ENCODE peak calls at places on chromosomes 11 and 22, in six cellular contexts. X is A549, Y is H1, I is endothelial cell of umbilical vein, Z is K562, G is HepG2. H is an unnamed sample.

GRCh38 chr11:47797633-47798032 is 30.5 kb upstream of the FNBP4 start:
- DNase-seq in Y (no peak), X (no peak), I (peak; percentile 41), G (no peak), Z (no peak), H (no peak)

GRCh38 chr11:76823481-76824028 is 37.2 kb upstream of the ACER3 start:
- DNase-seq in Y (no peak), G (peak; percentile 31), I (peak; percentile 97), X (peak; percentile 91), Z (peak; percentile 79), H (no peak)

GRCh38 chr11:77003954-77004353 is 30.2 kb upstream of the B3GNT6 start:
- DNase-seq in Z (no peak), X (no peak), G (no peak), I (peak; percentile 17), Y (no peak), H (no peak)

GRCh38 chr11:128494418-128495332 is 92.7 kb downstream of the ETS1 start:
- DNase-seq in Z (no peak), X (no peak), I (no peak), G (no peak), Y (no peak), H (no peak)

GRCh38 chr11:19239039-19239438 is 1.7 kb downstream of the E2F8 start:
- DNase-seq in I (peak; percentile 41), X (no peak), Z (no peak), G (no peak), Y (no peak), H (no peak)

GRCh38 chr11:15969701-15970329 is 386.5 kb downstream of the SOX6 start:
- DNase-seq in Y (no peak), X (no peak), Z (no peak), G (no peak), I (no peak), H (no peak)

GRCh38 chr11:13698147-13698546 is 29.7 kb downstream of the FAR1 start:
- DNase-seq in Z (no peak), G (no peak), I (peak; percentile 27), Y (no peak), X (no peak), H (no peak)

GRCh38 chr22:38733329-38734202 is 22.2 kb downstream of the SUN2 start:
- DNase-seq in Y (no peak), X (peak; percentile 60), Z (peak; percentile 59), G (peak; percentile 16), I (peak; percentile 19), H (peak; percentile 72)

GRCh38 chr11:89405629-89406028 is 85.5 kb downstream of the NOX4 start:
- DNase-seq in Z (no peak), G (no peak), I (peak; percentile 59), Y (no peak), X (no peak), H (no peak)

GRCh38 chr22:42691440-42691839 is 29.2 kb downstream of the A4GALT start:
- DNase-seq in Y (no peak), I (no peak), G (no peak), Z (no peak), X (no peak), H (no peak)

GRCh38 chr22:22462813-22463567 is 45.6 kb downstream of the ZNF280B start:
- DNase-seq in I (peak; percentile 2), G (peak; percentile 6), X (no peak), Z (peak; percentile 77), Y (no peak), H (no peak)

GRCh38 chr22:38262051-38262795 is 10.6 kb downstream of the TMEM184B start:
- DNase-seq in X (no peak), I (peak; percentile 29), Y (no peak), G (peak; percentile 54), Z (peak; percentile 33), H (peak; percentile 78)

GRCh38 chr22:20783844-20784723 is 10.2 kb downstream of the SERPIND1 start:
- DNase-seq in Y (no peak), Z (peak; percentile 97), I (peak; percentile 85), X (peak; percentile 30), G (peak; percentile 70), H (peak; percentile 45)

GRCh38 chr11:120500414-120500936 is 11.1 kb upstream of the GRIK4 start:
- DNase-seq in Y (no peak), X (no peak), I (peak; percentile 10), Z (no peak), G (no peak), H (no peak)

GRCh38 chr11:91921974-91922373 is 302.6 kb upstream of the FAT3 start:
- DNase-seq in Y (no peak), I (peak; percentile 9), X (no peak), Z (no peak), G (no peak), H (no peak)

GRCh38 chr22:44096736-44097135 is 72.6 kb downstream of the PARVB start:
- DNase-seq in G (no peak), Y (no peak), X (no peak), Z (no peak), I (no peak), H (no peak)

GRCh38 chr11:63867511-63867910 is 28.6 kb downstream of the MARK2 start:
- DNase-seq in G (no peak), Y (no peak), Z (no peak), I (no peak), X (no peak), H (no peak)

GRCh38 chr11:119433369-119433749 is 10.4 kb upstream of the THY1 start:
- DNase-seq in Z (no peak), X (no peak), I (no peak), G (no peak), Y (no peak), H (no peak)

GRCh38 chr22:44680481-44680894 is 21.5 kb upstream of the PRR5 start:
- DNase-seq in Y (no peak), X (no peak), G (no peak), I (no peak), Z (no peak), H (no peak)

GRCh38 chr22:40504285-40505249 is 132.0 kb downstream of the MRTFA start:
- DNase-seq in Y (no peak), X (no peak), Z (no peak), I (no peak), G (no peak), H (no peak)

GRCh38 chr11:69010361-69010891 is 2.6 kb downstream of the MRGPRF start:
- DNase-seq in X (no peak), Z (no peak), G (no peak), I (no peak), Y (no peak), H (no peak)

GRCh38 chr11:69012092-69013008 is 696 bp downstream of the MRGPRF start:
- DNase-seq in Z (no peak), X (no peak), G (no peak), I (no peak), Y (no peak), H (no peak)

GRCh38 chr11:69009441-69010211 is 3.4 kb downstream of the MRGPRF start:
- DNase-seq in X (no peak), Y (no peak), Z (no peak), G (no peak), I (no peak), H (no peak)

GRCh38 chr11:69011624-69012091 is 1.4 kb downstream of the MRGPRF start:
- DNase-seq in Z (no peak), I (no peak), X (no peak), Y (no peak), G (no peak), H (no peak)

DNA sequence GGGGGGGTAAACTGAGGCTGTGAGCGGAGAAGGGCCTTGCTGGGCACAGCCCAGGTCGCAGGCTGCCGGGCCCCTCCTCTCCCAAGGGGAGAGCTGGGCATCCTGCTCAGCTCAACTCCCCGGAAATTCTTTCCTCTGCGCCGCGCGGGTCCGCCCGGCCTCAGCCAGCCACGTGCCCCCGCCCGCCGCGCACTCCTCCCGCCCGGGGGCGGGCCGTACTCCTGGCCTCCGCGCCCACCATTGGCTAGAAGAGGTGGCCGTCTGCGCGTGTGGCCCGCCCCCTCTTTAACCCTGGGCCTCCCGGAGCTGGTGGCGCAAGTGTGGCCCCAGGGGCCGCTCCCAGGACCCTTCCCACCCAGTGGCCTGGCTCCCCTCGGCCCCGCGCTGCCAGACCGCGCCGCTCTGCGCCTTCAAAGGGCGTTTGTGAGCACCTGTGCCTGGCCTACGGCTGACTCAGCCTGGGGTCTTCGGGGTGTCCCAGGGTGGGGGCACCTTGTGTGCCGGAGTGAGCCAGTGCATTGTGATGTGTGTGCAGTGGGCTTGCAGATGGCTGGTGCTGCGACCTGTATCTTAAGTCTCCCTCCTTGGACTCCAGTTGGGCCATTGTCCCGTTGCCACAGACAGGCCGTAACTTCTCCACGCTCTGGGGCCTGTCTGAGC is 2.0 kb downstream of the MRGPRF start:
- DNase-seq in I (no peak), Y (peak; percentile 38), X (no peak), G (no peak), Z (peak; percentile 97), H (peak; percentile 85)
- TF ChIP-seq JUN in I (no peak), Y (no peak), X (no peak), G (no peak), Z (no peak), H (no peak)

GRCh38 chr11:61848631-61849030 is 20.5 kb downstream of the FADS2 start:
- DNase-seq in Y (no peak), X (no peak), Z (no peak), I (no peak), G (no peak), H (no peak)
- TF ChIP-seq JUN in Y (no peak), X (no peak), Z (no peak), I (no peak), G (no peak), H (no peak)

DNA sequence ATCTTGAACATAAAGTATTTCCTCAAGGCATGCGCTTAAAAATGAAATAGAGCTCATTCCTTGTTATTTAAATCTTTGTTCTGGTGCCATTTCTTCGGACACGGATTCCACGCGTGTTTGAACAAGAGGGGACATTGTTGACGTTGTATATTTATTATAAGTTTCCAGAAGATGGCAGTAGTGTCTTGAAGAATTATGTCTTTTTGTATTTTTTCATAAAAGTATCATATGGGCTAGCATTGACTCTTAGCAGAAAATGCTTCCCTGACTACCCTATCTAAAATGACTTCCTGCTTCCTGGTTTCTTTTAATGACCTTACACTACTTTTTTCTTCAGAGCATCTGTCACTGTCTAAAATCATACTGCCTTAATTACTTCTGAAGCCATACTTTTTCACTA is 20.4 kb downstream of the BIRC2 start:
- DNase-seq in X (peak; percentile 10), G (no peak), Y (no peak), I (peak; percentile 66), Z (no peak), H (no peak)
- TF ChIP-seq JUN in X (no peak), G (no peak), Y (no peak), I (no peak), Z (no peak), H (no peak)

GRCh38 chr22:27512283-27512761 is 289.2 kb downstream of the MN1 start:
- DNase-seq in X (no peak), Y (no peak), G (no peak), Z (no peak), I (peak; percentile 99), H (no peak)
- TF ChIP-seq JUN in X (no peak), Y (no peak), G (no peak), Z (no peak), I (peak; percentile 87), H (no peak)

H was measured in WTC11.